ENCODE peak calls at places on chromosome X, in six cellular contexts. S is AG04450; N is type B pancreatic cell; M is activated gamma-delta T cell treated with anti-CD3 and anti-CD28 coated beads, Interleukin-2, amount 50 U/mL, for 16 hours; F is NCI-H1694 treated with DMSO at 0.1 percent for 48 hours; T is NT2/D1. B is an unnamed sample.

GRCh38 chrX:118552501-118552900 is 56.9 kb downstream of the DOCK11 start:
- DNase-seq in M (no peak), T (no peak), F (no peak), S (no peak), N (no peak), B (peak; percentile 60)

GRCh38 chrX:130669233-130669632 is 233.8 kb downstream of the ENOX2 start:
- DNase-seq in T (no peak), F (no peak), S (no peak), N (no peak), M (no peak), B (no peak)

GRCh38 chrX:70769659-70770232 is 138.8 kb downstream of the TEX11 start:
- DNase-seq in M (no peak), T (no peak), F (peak; percentile 2), N (no peak), S (no peak), B (no peak)

GRCh38 chrX:56503941-56504673 is 59.3 kb upstream of the UBQLN2 start:
- DNase-seq in M (no peak), F (no peak), S (no peak), T (no peak), N (no peak), B (no peak)

GRCh38 chrX:148940411-148940996 is 440.1 kb downstream of the AFF2 start:
- DNase-seq in N (no peak), F (no peak), S (no peak), T (no peak), M (no peak), B (no peak)

GRCh38 chrX:140157611-140158010 is 192.3 kb upstream of the CXorf66 start:
- DNase-seq in M (no peak), N (no peak), S (no peak), T (no peak), F (no peak), B (no peak)

GRCh38 chrX:147912093-147912801 is 528 bp downstream of the FMR1 start:
- DNase-seq in N (no peak), T (no peak), M (no peak), F (no peak), S (no peak), B (no peak)

GRCh38 chrX:148588649-148589310 is 88.4 kb downstream of the AFF2 start:
- DNase-seq in N (no peak), T (no peak), F (peak; percentile 2), S (no peak), M (no peak), B (no peak)

GRCh38 chrX:9352243-9352642 is 112.6 kb upstream of the TBL1X start:
- DNase-seq in F (no peak), N (no peak), M (no peak), S (no peak), T (no peak), B (no peak)

GRCh38 chrX:154382483-154383069 is 3.5 kb downstream of the EMD start:
- DNase-seq in F (no peak), N (no peak), T (no peak), S (no peak), M (no peak), B (peak; percentile 14)

GRCh38 chrX:22135994-22136684 is 104.0 kb downstream of the PHEX start:
- DNase-seq in F (peak; percentile 58), T (peak; percentile 36), N (no peak), S (no peak), M (no peak), B (no peak)

GRCh38 chrX:138519296-138519695 is 192.2 kb downstream of the FGF13 start:
- DNase-seq in M (no peak), F (no peak), S (no peak), T (peak; percentile 27), N (no peak), B (no peak)

GRCh38 chrX:2342878-2343277 is 157.9 kb downstream of the DHRSX start:
- DNase-seq in N (no peak), F (no peak), T (no peak), M (no peak), S (peak; percentile 70), B (no peak)

GRCh38 chrX:18389968-18390367 is 35.4 kb upstream of the CDKL5 start:
- DNase-seq in N (no peak), M (no peak), F (no peak), T (no peak), S (no peak), B (no peak)

GRCh38 chrX:38669425-38669824 is 108.1 kb downstream of the TSPAN7 start:
- DNase-seq in M (no peak), S (no peak), F (no peak), T (no peak), N (no peak), B (no peak)

GRCh38 chrX:27728291-27728690 is 79.5 kb upstream of the MAGEB10 start:
- DNase-seq in N (no peak), M (no peak), S (no peak), F (no peak), T (no peak), B (no peak)

GRCh38 chrX:38142598-38142997 is 78.1 kb downstream of the SRPX start:
- DNase-seq in M (no peak), F (no peak), N (no peak), T (no peak), S (peak; percentile 13), B (no peak)

GRCh38 chrX:74506310-74507115 is 85.2 kb downstream of the SLC16A2 start:
- DNase-seq in T (no peak), N (no peak), S (no peak), F (no peak), M (no peak), B (no peak)

GRCh38 chrX:112967341-112967740 is 126.7 kb upstream of the AMOT start:
- DNase-seq in M (no peak), T (no peak), N (no peak), F (no peak), S (no peak), B (no peak)

GRCh38 chrX:24231169-24231568 is 81.6 kb downstream of the ZFX start:
- DNase-seq in F (no peak), T (no peak), N (no peak), S (peak; percentile 37), M (no peak), B (no peak)

GRCh38 chrX:19846995-19847790 is 40.2 kb downstream of the SH3KBP1 start:
- DNase-seq in N (no peak), F (no peak), S (peak; percentile 56), M (no peak), T (no peak), B (peak; percentile 67)

GRCh38 chrX:81866873-81867272 is 665.0 kb downstream of the SH3BGRL start:
- DNase-seq in N (no peak), M (no peak), F (no peak), T (no peak), S (no peak), B (no peak)

GRCh38 chrX:112642349-112642748 is 37.4 kb downstream of the LHFPL1 start:
- DNase-seq in M (no peak), F (peak; percentile 52), N (no peak), S (peak; percentile 23), T (peak; percentile 54), B (no peak)

GRCh38 chrX:16754019-16754418 is 32.2 kb upstream of the TXLNG start:
- DNase-seq in F (no peak), N (no peak), S (no peak), M (no peak), T (peak; percentile 6), B (no peak)

GRCh38 chrX:37712458-37712857 is 26.9 kb downstream of the XK start:
- DNase-seq in T (no peak), M (no peak), S (no peak), N (no peak), F (no peak), B (no peak)

GRCh38 chrX:63884821-63885790 is 100.1 kb upstream of the ARHGEF9 start:
- DNase-seq in T (no peak), S (no peak), N (no peak), M (no peak), F (no peak), B (no peak)

GRCh38 chrX:131331152-131331551 is 42.0 kb upstream of the IGSF1 start:
- DNase-seq in S (no peak), T (no peak), N (no peak), F (no peak), M (no peak), B (no peak)

GRCh38 chrX:66110112-66110511 is 53.9 kb upstream of the HEPH start:
- DNase-seq in T (no peak), S (no peak), M (no peak), F (peak; percentile 22), N (no peak), B (no peak)

GRCh38 chrX:143757375-143757774 is 36.8 kb upstream of the SPANXN2 start:
- DNase-seq in S (no peak), M (no peak), T (no peak), F (no peak), N (no peak), B (no peak)

GRCh38 chrX:67780694-67781109 is 236.9 kb downstream of the AR start:
- DNase-seq in T (no peak), S (peak; percentile 88), F (no peak), N (no peak), M (no peak), B (peak; percentile 67)

GRCh38 chrX:39967348-39967747 is 130.4 kb downstream of the BCOR start:
- DNase-seq in F (no peak), N (no peak), M (no peak), T (no peak), S (no peak), B (no peak)

GRCh38 chrX:114344756-114345155 is 239.1 kb upstream of the HTR2C start:
- DNase-seq in T (peak; percentile 27), F (peak; percentile 26), S (no peak), N (no peak), M (no peak), B (no peak)

GRCh38 chrX:1392376-1393130 is 640 bp upstream of the SLC25A6 start:
- DNase-seq in S (peak; percentile 15), T (no peak), F (no peak), M (no peak), N (peak; percentile 84), B (peak; percentile 50)

GRCh38 chrX:14913241-14913640 is 40.0 kb downstream of the MOSPD2 start:
- DNase-seq in F (no peak), N (no peak), M (no peak), S (no peak), T (no peak), B (no peak)

GRCh38 chrX:23885803-23886202 is 21.9 kb downstream of the APOO start:
- DNase-seq in N (no peak), T (no peak), S (no peak), F (no peak), M (no peak), B (no peak)

GRCh38 chrX:104098151-104098808 is 14.0 kb upstream of the ZCCHC18 start:
- DNase-seq in S (peak; percentile 45), M (peak; percentile 20), N (no peak), F (peak; percentile 70), T (peak; percentile 59), B (no peak)